ENCODE peak calls at places on chromosome 1, in ten cellular contexts. I is brain microvascular endothelial cell; X is pancreas; G is left ventricle myocardium inferior; K is CD4-positive, alpha-beta T cell; P is foreskin fibroblast; W is AG10803; C is astrocyte of the spinal cord; N is nephron progenitor cell; L is upper lobe of right lung. E is an unnamed sample.

GRCh38 chr1:8963940-8964339 is 18.3 kb downstream of the CA6 start:
- DNase-seq in I (no peak), X (no peak), G (no peak), K (no peak), P (no peak), W (no peak), C (no peak), N (no peak), L (no peak), E (peak; percentile 16)

GRCh38 chr1:10791117-10791951 is 5.1 kb downstream of the CASZ1 start:
- DNase-seq in I (no peak), X (no peak), G (no peak), K (no peak), P (no peak), W (no peak), C (no peak), N (peak; percentile 44), L (no peak), E (no peak)

GRCh38 chr1:180278791-180279432 is 48.8 kb downstream of the LHX4 start:
- DNase-seq in I (no peak), X (no peak), G (no peak), K (no peak), P (no peak), W (no peak), C (no peak), N (no peak), L (no peak), E (no peak)

GRCh38 chr1:203629509-203630082 is 3.0 kb downstream of the ATP2B4 start:
- DNase-seq in I (no peak), X (peak; percentile 57), G (peak; percentile 82), K (peak; percentile 62), P (peak; percentile 85), W (peak; percentile 49), C (peak; percentile 57), N (peak; percentile 82), L (peak; percentile 85), E (peak; percentile 61)

GRCh38 chr1:12276225-12276624 is 46.4 kb downstream of the VPS13D start:
- DNase-seq in I (peak; percentile 34), X (no peak), G (no peak), K (peak; percentile 6), P (peak; percentile 63), W (peak; percentile 53), C (peak; percentile 48), N (peak; percentile 50), L (no peak), E (peak; percentile 69)

GRCh38 chr1:155080250-155081228 is 1.9 kb downstream of the EFNA3 start:
- DNase-seq in I (no peak), X (no peak), G (no peak), K (peak; percentile 41), P (peak; percentile 27), W (no peak), C (no peak), N (peak; percentile 95), L (no peak), E (no peak)

GRCh38 chr1:34162852-34163766 is 1.9 kb downstream of the CSMD2 start:
- DNase-seq in I (peak; percentile 61), X (peak; percentile 75), G (peak; percentile 59), K (no peak), P (peak; percentile 89), W (peak; percentile 97), C (peak; percentile 93), N (peak; percentile 74), L (peak; percentile 89), E (peak; percentile 70)

GRCh38 chr1:155083865-155084721 is 5.5 kb downstream of the EFNA3 start:
- DNase-seq in I (peak; percentile 18), X (peak; percentile 55), G (no peak), K (no peak), P (peak; percentile 72), W (peak; percentile 26), C (no peak), N (no peak), L (no peak), E (peak; percentile 50)

GRCh38 chr1:156149374-156150106 is 3.8 kb upstream of the SEMA4A start:
- DNase-seq in I (no peak), X (no peak), G (no peak), K (no peak), P (no peak), W (no peak), C (no peak), N (peak; percentile 61), L (no peak), E (no peak)

GRCh38 chr1:11787804-11788436 is 17.8 kb downstream of the MTHFR start:
- DNase-seq in I (no peak), X (no peak), G (no peak), K (no peak), P (no peak), W (no peak), C (no peak), N (no peak), L (no peak), E (no peak)

GRCh38 chr1:22250724-22251123 is 107.8 kb upstream of the WNT4 start:
- DNase-seq in I (no peak), X (no peak), G (no peak), K (no peak), P (peak; percentile 12), W (peak; percentile 59), C (no peak), N (no peak), L (no peak), E (no peak)

GRCh38 chr1:213727853-213728592 is 259.8 kb upstream of the PROX1 start:
- DNase-seq in I (no peak), X (no peak), G (no peak), K (no peak), P (no peak), W (no peak), C (no peak), N (no peak), L (no peak), E (no peak)

GRCh38 chr1:237012789-237013383 is 8.6 kb upstream of the MT1HL1 start:
- DNase-seq in I (peak; percentile 89), X (peak; percentile 80), G (peak; percentile 81), K (no peak), P (no peak), W (no peak), C (peak; percentile 94), N (no peak), L (peak; percentile 89), E (peak; percentile 60)

GRCh38 chr1:85865183-85865582 is 156.9 kb upstream of the ZNHIT6 start:
- DNase-seq in I (no peak), X (no peak), G (no peak), K (no peak), P (peak; percentile 58), W (peak; percentile 75), C (no peak), N (no peak), L (no peak), E (peak; percentile 18)

GRCh38 chr1:155322571-155322952 is 1.9 kb downstream of the RUSC1 start:
- DNase-seq in I (no peak), X (peak; percentile 32), G (no peak), K (no peak), P (peak; percentile 74), W (no peak), C (peak; percentile 29), N (peak; percentile 45), L (peak; percentile 75), E (peak; percentile 41)

GRCh38 chr1:40379785-40380452 is 6.4 kb downstream of the SMAP2 start:
- DNase-seq in I (no peak), X (no peak), G (no peak), K (no peak), P (peak; percentile 55), W (peak; percentile 77), C (peak; percentile 73), N (no peak), L (no peak), E (peak; percentile 51)

GRCh38 chr1:109341944-109342925 is 35.4 kb upstream of the MYBPHL start:
- DNase-seq in I (no peak), X (no peak), G (no peak), K (no peak), P (no peak), W (no peak), C (no peak), N (no peak), L (no peak), E (peak; percentile 67)

GRCh38 chr1:156993426-156994147 is 52.0 kb downstream of the ARHGEF11 start:
- DNase-seq in I (no peak), X (no peak), G (no peak), K (no peak), P (peak; percentile 56), W (no peak), C (no peak), N (no peak), L (no peak), E (no peak)

GRCh38 chr1:234322979-234323378 is 50.3 kb upstream of the COA6 start:
- DNase-seq in I (no peak), X (peak; percentile 20), G (no peak), K (peak; percentile 60), P (peak; percentile 21), W (no peak), C (peak; percentile 8), N (peak; percentile 56), L (peak; percentile 77), E (peak; percentile 43)
- TF ChIP-seq CTCF in I (peak; percentile 56), X (no peak), G (no peak), K (peak; percentile 37), P (no peak), W (peak; percentile 34), C (peak; percentile 37), N (peak; percentile 18), L (peak; percentile 41), E (peak; percentile 42)

GRCh38 chr1:243973169-243973568 is 77.9 kb upstream of the ZBTB18 start:
- DNase-seq in I (no peak), X (no peak), G (no peak), K (no peak), P (no peak), W (no peak), C (no peak), N (no peak), L (no peak), E (no peak)
- TF ChIP-seq CTCF in I (peak; percentile 15), X (no peak), G (no peak), K (no peak), P (no peak), W (no peak), C (no peak), N (no peak), L (no peak), E (no peak)

GRCh38 chr1:179090522-179090921 is 8.7 kb downstream of the TOR3A start:
- DNase-seq in I (no peak), X (no peak), G (no peak), K (no peak), P (peak; percentile 49), W (peak; percentile 22), C (no peak), N (no peak), L (no peak), E (no peak)
- TF ChIP-seq CTCF in I (peak; percentile 42), X (no peak), G (peak; percentile 47), K (no peak), P (no peak), W (peak; percentile 37), C (no peak), N (no peak), L (no peak), E (peak; percentile 4)

DNA sequence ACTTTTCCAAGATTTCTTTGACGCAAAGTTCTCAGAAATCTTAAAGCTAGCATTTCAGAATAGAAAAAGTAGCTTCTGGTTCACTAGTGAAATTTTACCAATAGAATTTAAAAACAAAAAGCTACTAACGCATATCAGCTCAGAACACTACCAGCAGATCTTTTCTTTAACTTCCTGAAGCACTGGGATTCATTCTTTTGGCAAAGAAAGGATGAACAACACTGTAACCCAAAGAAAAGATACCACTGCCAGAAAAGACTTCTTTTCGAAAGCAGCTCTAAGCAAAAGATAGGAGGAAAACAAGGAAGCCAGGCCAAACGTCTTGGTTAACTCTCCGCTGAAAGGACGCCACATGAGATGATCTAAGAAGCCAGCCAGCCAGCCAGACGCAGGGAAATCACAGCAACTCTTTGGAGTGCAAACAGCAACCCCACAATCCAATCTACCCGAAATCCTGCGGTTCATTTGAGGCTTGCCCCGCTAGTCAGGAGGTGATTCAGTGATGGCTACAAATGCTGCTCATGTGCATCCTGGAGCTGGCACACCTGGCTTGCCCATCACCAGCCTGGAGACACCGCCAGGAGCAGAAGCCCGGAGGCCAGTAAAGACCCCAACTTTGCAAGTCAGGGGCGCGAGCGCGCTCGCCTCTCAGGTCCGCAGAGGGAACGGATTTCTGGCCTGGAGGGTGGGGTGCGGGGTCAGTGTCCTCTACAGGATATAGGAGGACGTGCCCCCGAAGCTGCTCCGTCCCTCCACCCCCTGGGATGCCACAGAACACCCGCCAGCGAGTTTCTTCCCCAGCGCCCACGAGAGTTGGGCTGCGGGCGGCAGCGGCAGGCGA is 812 bp downstream of the NBPF1 start:
- DNase-seq in I (peak; percentile 94), X (peak; percentile 73), G (peak; percentile 63), K (no peak), P (peak; percentile 96), W (peak; percentile 92), C (peak; percentile 95), N (peak; percentile 66), L (peak; percentile 78), E (peak; percentile 92)
- TF ChIP-seq CTCF in I (no peak), X (no peak), G (no peak), K (peak; percentile 8), P (no peak), W (peak; percentile 4), C (no peak), N (no peak), L (no peak), E (no peak)

E was measured in cardiac fibroblast.